ENCODE peak calls at places on chromosomes 12 and 14, in seven cellular contexts. R is left ventricle myocardium superior; H is effector CD4-positive, alpha-beta T cell; I is neural crest cell; O is upper lobe of right lung; C is lower leg skin; T is EL. B is an unnamed sample.

GRCh38 chr12:116280590-116281290 is 3.2 kb upstream of the MED13L start:
- DNase-seq in O (no peak), T (no peak), C (no peak), R (no peak), H (no peak), I (no peak), B (no peak)

GRCh38 chr12:48883305-48884171 is 17.9 kb upstream of the RND1 start:
- DNase-seq in O (no peak), H (no peak), I (peak), T (no peak), R (no peak), C (no peak), B (peak)

GRCh38 chr12:127108360-127109215 is 1158.4 kb upstream of the TMEM132C start:
- DNase-seq in O (peak), H (peak), I (peak), C (peak), R (peak), T (peak), B (peak)

GRCh38 chr14:102323102-102323501 is 3.6 kb downstream of the ZNF839 start:
- DNase-seq in I (no peak), C (peak), T (peak), R (peak), O (peak), H (no peak), B (peak)

GRCh38 chr12:64450711-64451486 is 1.0 kb upstream of the TBK1 start:
- DNase-seq in T (peak), O (no peak), C (no peak), H (no peak), I (no peak), R (no peak), B (peak)

GRCh38 chr12:100163416-100164152 is 20.9 kb upstream of the BLTP3B start:
- DNase-seq in I (peak), R (peak), T (peak), H (peak), O (peak), C (peak), B (peak)

GRCh38 chr14:94322648-94323570 is at the start of gene SERPINA6:
- DNase-seq in O (no peak), H (no peak), T (peak), R (no peak), C (no peak), I (no peak), B (peak)

GRCh38 chr14:38255673-38256357 is at the start of gene CLEC14A:
- DNase-seq in I (peak), O (peak), C (no peak), T (no peak), R (peak), H (no peak), B (no peak)

GRCh38 chr14:94940263-94940993 is 170.5 kb upstream of the GSC start:
- DNase-seq in C (no peak), H (no peak), R (no peak), O (no peak), T (no peak), I (no peak), B (no peak)

GRCh38 chr12:110269622-110270124 is 11.4 kb upstream of the ATP2A2 start:
- DNase-seq in O (no peak), T (peak), I (no peak), C (no peak), R (no peak), H (no peak), B (peak)

GRCh38 chr12:15629108-15629507 is 160.1 kb downstream of the EPS8 start:
- DNase-seq in I (peak), O (no peak), C (peak), R (peak), H (no peak), T (peak), B (peak)

GRCh38 chr14:74531467-74531866 is 37.9 kb downstream of the ISCA2 start:
- DNase-seq in H (no peak), C (no peak), I (no peak), T (peak), R (peak), O (no peak), B (peak)

GRCh38 chr14:44657688-44658388 is 150.8 kb upstream of the FSCB start:
- DNase-seq in H (no peak), I (no peak), R (no peak), C (no peak), O (no peak), T (no peak), B (peak)

GRCh38 chr14:89563503-89563902 is 146.5 kb upstream of the FOXN3 start:
- DNase-seq in C (no peak), O (no peak), R (no peak), I (no peak), H (no peak), T (no peak), B (no peak)

GRCh38 chr12:93237235-93237915 is 140.3 kb upstream of the NUDT4 start:
- DNase-seq in H (no peak), I (no peak), C (no peak), T (no peak), O (no peak), R (peak), B (peak)

GRCh38 chr14:62329427-62329826 is 567.2 kb downstream of the SNAPC1 start:
- DNase-seq in O (no peak), R (no peak), I (no peak), C (no peak), T (peak), H (no peak), B (peak)

B was measured in cardiac fibroblast.